ENCODE peak calls at places on chromosomes 2 and 18, in six cellular contexts. O is sigmoid colon, F is tibial artery, P is neural progenitor cell, B is heart left ventricle, I is lower lobe of right lung. S is an unnamed sample.

GRCh38 chr2:163752252-163752651 is 16.4 kb upstream of the FIGN start:
- DNase-seq in O (no peak), F (no peak), P (no peak), B (no peak), I (no peak), S (no peak)

GRCh38 chr18:21979171-21979560 is 190.2 kb upstream of the GATA6 start:
- DNase-seq in O (no peak), F (no peak), P (no peak), B (no peak), I (no peak), S (no peak)

GRCh38 chr2:120468136-120468535 is 122.2 kb downstream of the INHBB start:
- DNase-seq in O (peak; percentile 56), F (no peak), P (no peak), B (no peak), I (peak; percentile 8), S (no peak)

GRCh38 chr18:5894613-5895299 is 566 bp downstream of the TMEM200C start:
- DNase-seq in O (peak; percentile 59), F (no peak), P (peak; percentile 62), B (no peak), I (no peak), S (peak; percentile 12)

GRCh38 chr2:152176113-152176714 is 651 bp upstream of the STAM2 start:
- DNase-seq in O (no peak), F (no peak), P (no peak), B (no peak), I (no peak), S (peak; percentile 10)

GRCh38 chr2:53854678-53855077 is 5.1 kb downstream of the GPR75 start:
- DNase-seq in O (no peak), F (no peak), P (no peak), B (no peak), I (no peak), S (no peak)

GRCh38 chr18:41268271-41268670 is 686.8 kb upstream of the PIK3C3 start:
- DNase-seq in O (no peak), F (no peak), P (no peak), B (no peak), I (no peak), S (no peak)

GRCh38 chr2:131105950-131106801 is 1.0 kb downstream of the PLEKHB2 start:
- DNase-seq in O (no peak), F (peak; percentile 47), P (peak; percentile 23), B (peak; percentile 26), I (peak; percentile 58), S (peak; percentile 78)

GRCh38 chr18:63161728-63162195 is 157.8 kb downstream of the BCL2 start:
- DNase-seq in O (peak; percentile 84), F (peak; percentile 90), P (no peak), B (peak; percentile 59), I (peak; percentile 61), S (peak; percentile 80)

GRCh38 chr2:121189656-121190381 is 95.2 kb downstream of the TFCP2L1 start:
- DNase-seq in O (peak; percentile 20), F (no peak), P (no peak), B (no peak), I (peak; percentile 35), S (no peak)

GRCh38 chr18:63775166-63775730 is at the start of gene SERPINB7:
- DNase-seq in O (no peak), F (no peak), P (no peak), B (no peak), I (no peak), S (peak; percentile 88)

GRCh38 chr18:66638856-66639621 is 35.1 kb upstream of the CDH19 start:
- DNase-seq in O (no peak), F (no peak), P (no peak), B (no peak), I (no peak), S (no peak)

DNA sequence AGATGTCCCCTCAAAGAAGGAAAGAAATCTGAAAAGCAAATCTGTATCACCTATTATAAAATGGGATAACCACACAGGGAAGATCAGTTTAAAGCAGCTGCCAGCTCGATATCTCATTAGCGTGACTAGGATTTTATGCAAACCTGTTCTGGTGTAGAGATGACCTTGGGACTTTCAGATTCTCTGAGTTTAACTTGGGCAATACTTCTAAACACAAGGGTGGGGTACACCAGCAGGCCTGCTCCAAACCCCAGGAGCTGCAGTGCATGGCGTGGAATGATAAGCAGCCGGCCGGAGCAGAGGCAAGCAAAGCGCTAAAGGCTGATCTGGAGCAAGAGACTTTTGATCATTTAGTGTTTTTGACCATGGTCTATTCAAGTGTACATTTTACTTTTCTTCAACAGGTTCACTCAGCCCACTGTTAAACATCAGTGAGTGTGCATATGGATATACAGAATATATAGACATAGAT is 4.7 kb downstream of the SERTAD2 start:
- DNase-seq in O (no peak), F (no peak), P (no peak), B (no peak), I (no peak), S (no peak)
- H3K4me3 ChIP-seq in O (no peak overlapping the region), F (no peak overlapping the region), P (peak overlapping the region; percentile 4), B (no peak overlapping the region), I (no peak overlapping the region), S (no peak overlapping the region)

GRCh38 chr2:1656961-1657841 is 87.1 kb downstream of the PXDN start:
- DNase-seq in O (peak; percentile 63), F (peak; percentile 20), P (no peak), B (no peak), I (no peak), S (no peak)
- TF ChIP-seq CTCF in O (no peak), F (no peak), P (no peak), B (no peak), I (no peak), S (no peak)

DNA sequence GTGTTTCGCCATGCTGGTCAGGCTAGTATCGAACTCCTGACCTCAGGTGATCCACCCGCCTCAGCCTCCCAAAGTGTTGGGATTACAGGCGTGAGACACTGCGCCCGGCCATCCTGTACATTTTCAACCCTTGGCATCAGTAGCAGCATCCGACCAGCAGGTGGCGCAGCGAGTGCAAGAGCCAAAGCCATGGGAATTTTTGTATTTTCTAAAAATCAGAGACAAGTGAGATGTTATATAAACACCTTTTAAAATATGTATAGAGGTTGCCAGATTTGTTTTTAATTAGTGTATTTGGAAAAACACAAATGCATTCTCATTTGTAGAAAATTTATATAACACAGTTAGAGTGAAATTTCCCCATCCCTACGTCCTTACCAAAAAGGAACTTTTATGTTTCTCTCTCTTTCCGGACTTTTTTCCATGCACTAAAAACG is 36.8 kb downstream of the MOGAT1 start:
- DNase-seq in O (peak; percentile 87), F (peak; percentile 86), P (peak; percentile 79), B (peak; percentile 83), I (peak; percentile 88), S (peak; percentile 59)
- H3K4me3 ChIP-seq in O (no peak overlapping the region), F (no peak overlapping the region), P (no peak overlapping the region), B (no peak overlapping the region), I (no peak overlapping the region), S (no peak overlapping the region)

GRCh38 chr2:155250800-155251199 is 552.3 kb downstream of the KCNJ3 start:
- DNase-seq in O (no peak), F (no peak), P (peak; percentile 44), B (no peak), I (no peak), S (no peak)
- TF ChIP-seq CTCF in O (no peak), F (no peak), P (peak; percentile 58), B (no peak), I (peak; percentile 13), S (no peak)

DNA sequence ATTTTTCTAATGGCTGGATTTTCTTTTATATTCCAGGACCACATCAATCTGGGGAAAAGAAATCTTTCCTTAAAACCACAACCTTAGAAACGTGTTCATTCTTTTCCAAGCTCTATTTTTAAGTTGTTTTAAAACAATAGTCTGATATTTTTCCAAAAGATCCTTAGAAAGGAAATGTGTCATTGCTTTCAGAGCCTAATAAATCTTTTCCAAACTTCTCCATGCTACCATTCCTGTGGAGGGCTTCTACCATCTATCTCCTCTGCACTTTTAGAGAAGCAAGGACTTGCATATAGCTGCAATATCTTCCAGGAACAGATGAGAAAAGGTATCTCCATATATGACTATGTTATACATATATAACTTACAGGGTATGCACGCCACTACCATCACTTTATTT is 21.2 kb downstream of the WDFY1 start:
- DNase-seq in O (no peak), F (no peak), P (no peak), B (no peak), I (no peak), S (no peak)
- H3K4me3 ChIP-seq in O (no peak overlapping the region), F (no peak overlapping the region), P (no peak overlapping the region), B (no peak overlapping the region), I (no peak overlapping the region), S (no peak overlapping the region)

GRCh38 chr2:57893800-57894199 is 152.8 kb upstream of the VRK2 start:
- DNase-seq in O (no peak), F (no peak), P (no peak), B (no peak), I (no peak), S (no peak)

GRCh38 chr2:57893347-57893746 is 153.3 kb upstream of the VRK2 start:
- DNase-seq in O (no peak), F (no peak), P (no peak), B (no peak), I (no peak), S (no peak)

GRCh38 chr2:57892920-57893319 is 153.7 kb upstream of the VRK2 start:
- DNase-seq in O (no peak), F (no peak), P (no peak), B (no peak), I (no peak), S (no peak)

GRCh38 chr2:57890993-57891688 is 155.5 kb upstream of the VRK2 start:
- DNase-seq in O (no peak), F (no peak), P (no peak), B (no peak), I (no peak), S (peak; percentile 59)

GRCh38 chr2:57894353-57894752 is 152.3 kb upstream of the VRK2 start:
- DNase-seq in O (no peak), F (no peak), P (no peak), B (no peak), I (no peak), S (no peak)
- TF ChIP-seq CTCF in O (no peak), F (no peak), P (no peak), B (no peak), I (no peak), S (no peak)

GRCh38 chr2:74414913-74415761 is 6.3 kb downstream of the C2orf81 start:
- DNase-seq in O (peak; percentile 84), F (peak; percentile 58), P (no peak), B (peak; percentile 66), I (peak; percentile 66), S (peak; percentile 63)
- H3K4me3 ChIP-seq in O (peak overlapping the region; percentile 53), F (peak overlapping the region; percentile 50), P (no peak overlapping the region), B (peak overlapping the region; percentile 68), I (peak overlapping the region; percentile 66), S (peak overlapping the region; percentile 46)

DNA sequence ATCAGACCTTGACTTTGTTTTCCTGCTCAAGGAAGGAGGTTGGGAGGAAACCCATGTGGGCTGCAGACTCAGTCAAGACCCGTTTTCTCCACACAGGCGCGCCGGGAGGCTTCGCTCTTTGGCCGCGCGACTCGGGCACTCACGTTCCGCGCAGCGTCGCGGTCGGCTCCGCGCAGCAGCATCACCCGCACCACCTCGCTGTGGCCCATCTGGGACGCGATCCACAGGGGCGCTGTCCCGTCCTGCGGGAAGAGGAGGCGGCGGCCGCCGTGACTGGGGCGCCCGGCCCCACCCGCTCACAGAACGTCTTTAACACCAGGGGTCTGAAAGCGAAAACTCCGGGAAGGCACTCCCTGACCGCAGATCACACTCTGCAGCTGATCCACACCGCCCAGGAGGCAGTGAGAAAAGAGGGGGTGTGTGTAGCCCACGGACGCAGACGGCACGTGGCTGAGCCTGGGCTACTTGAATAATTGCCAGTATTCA is 33.1 kb upstream of the NPC1 start:
- DNase-seq in O (no peak), F (no peak), P (peak; percentile 57), B (peak; percentile 19), I (peak; percentile 53), S (peak; percentile 59)
- TF ChIP-seq CTCF in O (no peak), F (no peak), P (no peak), B (no peak), I (no peak), S (no peak)

S was measured in foreskin fibroblast.